ENCODE peak calls at places on chromosomes 4 and X, in eight cellular contexts. One of them, this sample, is unnamed.

GRCh38 chr4:13701937-13702446 is 74.5 kb upstream of the BOD1L1 start:
- DNase-seq in stimulated activated naive CD4-positive, alpha-beta T cell treated with Interleukin-2 at 50 U/mL for 16 hours: no peak
- DNase-seq in Calu3: peak
- DNase-seq in T-helper 17 cell: no peak
- DNase-seq in CD4-positive, alpha-beta T cell: no peak
- DNase-seq in ecto neural progenitor cell: no peak
- DNase-seq in activated CD4-positive, alpha-beta T cell treated with anti-CD3 and anti-CD28 coated beads, Interleukin-2, amount 10 ng/mL, durations not matched to agents 7 days and 5 days: no peak
- DNase-seq in amniotic epithelial cell: peak
- DNase-seq in this sample: no peak

GRCh38 chr4:19005211-19005610 is 983.7 kb upstream of the LCORL start:
- DNase-seq in Calu3: no peak
- DNase-seq in amniotic epithelial cell: peak
- DNase-seq in activated CD4-positive, alpha-beta T cell treated with anti-CD3 and anti-CD28 coated beads, Interleukin-2, amount 10 ng/mL, durations not matched to agents 7 days and 5 days: no peak
- DNase-seq in ecto neural progenitor cell: no peak
- DNase-seq in CD4-positive, alpha-beta T cell: no peak
- DNase-seq in T-helper 17 cell: no peak
- DNase-seq in stimulated activated naive CD4-positive, alpha-beta T cell treated with Interleukin-2 at 50 U/mL for 16 hours: no peak
- DNase-seq in this sample: no peak

GRCh38 chrX:141669689-141670088 is 28.9 kb downstream of the SPANXD start:
- DNase-seq in CD4-positive, alpha-beta T cell: no peak
- DNase-seq in amniotic epithelial cell: no peak
- DNase-seq in activated CD4-positive, alpha-beta T cell treated with anti-CD3 and anti-CD28 coated beads, Interleukin-2, amount 10 ng/mL, durations not matched to agents 7 days and 5 days: no peak
- DNase-seq in ecto neural progenitor cell: no peak
- DNase-seq in Calu3: no peak
- DNase-seq in stimulated activated naive CD4-positive, alpha-beta T cell treated with Interleukin-2 at 50 U/mL for 16 hours: no peak
- DNase-seq in T-helper 17 cell: no peak
- DNase-seq in this sample: no peak

GRCh38 chr4:76830612-76831474 is 67.1 kb downstream of the SOWAHB start:
- DNase-seq in Calu3: peak
- DNase-seq in activated CD4-positive, alpha-beta T cell treated with anti-CD3 and anti-CD28 coated beads, Interleukin-2, amount 10 ng/mL, durations not matched to agents 7 days and 5 days: no peak
- DNase-seq in CD4-positive, alpha-beta T cell: no peak
- DNase-seq in ecto neural progenitor cell: no peak
- DNase-seq in T-helper 17 cell: no peak
- DNase-seq in stimulated activated naive CD4-positive, alpha-beta T cell treated with Interleukin-2 at 50 U/mL for 16 hours: no peak
- DNase-seq in amniotic epithelial cell: peak
- DNase-seq in this sample: no peak

GRCh38 chrX:9906919-9907318 is 60.2 kb upstream of the CLDN34 start:
- DNase-seq in stimulated activated naive CD4-positive, alpha-beta T cell treated with Interleukin-2 at 50 U/mL for 16 hours: no peak
- DNase-seq in amniotic epithelial cell: no peak
- DNase-seq in activated CD4-positive, alpha-beta T cell treated with anti-CD3 and anti-CD28 coated beads, Interleukin-2, amount 10 ng/mL, durations not matched to agents 7 days and 5 days: no peak
- DNase-seq in T-helper 17 cell: no peak
- DNase-seq in ecto neural progenitor cell: no peak
- DNase-seq in Calu3: peak
- DNase-seq in CD4-positive, alpha-beta T cell: no peak
- DNase-seq in this sample: no peak

GRCh38 chr4:118033148-118034060 is 882 bp upstream of the NDST3 start:
- DNase-seq in ecto neural progenitor cell: peak
- DNase-seq in T-helper 17 cell: no peak
- DNase-seq in activated CD4-positive, alpha-beta T cell treated with anti-CD3 and anti-CD28 coated beads, Interleukin-2, amount 10 ng/mL, durations not matched to agents 7 days and 5 days: no peak
- DNase-seq in Calu3: peak
- DNase-seq in amniotic epithelial cell: peak
- DNase-seq in stimulated activated naive CD4-positive, alpha-beta T cell treated with Interleukin-2 at 50 U/mL for 16 hours: no peak
- DNase-seq in CD4-positive, alpha-beta T cell: no peak
- DNase-seq in this sample: no peak

GRCh38 chr4:92163348-92163747 is 140.4 kb upstream of the GRID2 start:
- DNase-seq in T-helper 17 cell: no peak
- DNase-seq in amniotic epithelial cell: peak
- DNase-seq in ecto neural progenitor cell: no peak
- DNase-seq in stimulated activated naive CD4-positive, alpha-beta T cell treated with Interleukin-2 at 50 U/mL for 16 hours: no peak
- DNase-seq in Calu3: no peak
- DNase-seq in CD4-positive, alpha-beta T cell: no peak
- DNase-seq in activated CD4-positive, alpha-beta T cell treated with anti-CD3 and anti-CD28 coated beads, Interleukin-2, amount 10 ng/mL, durations not matched to agents 7 days and 5 days: no peak
- DNase-seq in this sample: no peak

GRCh38 chr4:22416403-22416802 is 99.5 kb downstream of the ADGRA3 start:
- DNase-seq in amniotic epithelial cell: no peak
- DNase-seq in Calu3: no peak
- DNase-seq in T-helper 17 cell: no peak
- DNase-seq in stimulated activated naive CD4-positive, alpha-beta T cell treated with Interleukin-2 at 50 U/mL for 16 hours: no peak
- DNase-seq in CD4-positive, alpha-beta T cell: no peak
- DNase-seq in ecto neural progenitor cell: no peak
- DNase-seq in activated CD4-positive, alpha-beta T cell treated with anti-CD3 and anti-CD28 coated beads, Interleukin-2, amount 10 ng/mL, durations not matched to agents 7 days and 5 days: no peak
- DNase-seq in this sample: no peak

GRCh38 chr4:7395635-7396034 is 39.1 kb downstream of the PSAPL1 start:
- DNase-seq in amniotic epithelial cell: no peak
- DNase-seq in Calu3: no peak
- DNase-seq in ecto neural progenitor cell: peak
- DNase-seq in CD4-positive, alpha-beta T cell: no peak
- DNase-seq in activated CD4-positive, alpha-beta T cell treated with anti-CD3 and anti-CD28 coated beads, Interleukin-2, amount 10 ng/mL, durations not matched to agents 7 days and 5 days: no peak
- DNase-seq in stimulated activated naive CD4-positive, alpha-beta T cell treated with Interleukin-2 at 50 U/mL for 16 hours: no peak
- DNase-seq in T-helper 17 cell: no peak
- DNase-seq in this sample: no peak

GRCh38 chr4:159101983-159102622 is 776 bp upstream of the RAPGEF2 start:
- DNase-seq in ecto neural progenitor cell: no peak
- DNase-seq in T-helper 17 cell: no peak
- DNase-seq in stimulated activated naive CD4-positive, alpha-beta T cell treated with Interleukin-2 at 50 U/mL for 16 hours: no peak
- DNase-seq in Calu3: no peak
- DNase-seq in amniotic epithelial cell: no peak
- DNase-seq in CD4-positive, alpha-beta T cell: no peak
- DNase-seq in activated CD4-positive, alpha-beta T cell treated with anti-CD3 and anti-CD28 coated beads, Interleukin-2, amount 10 ng/mL, durations not matched to agents 7 days and 5 days: no peak
- DNase-seq in this sample: no peak

GRCh38 chrX:109847257-109848187 is 114.5 kb upstream of the ACSL4 start:
- DNase-seq in T-helper 17 cell: no peak
- DNase-seq in stimulated activated naive CD4-positive, alpha-beta T cell treated with Interleukin-2 at 50 U/mL for 16 hours: no peak
- DNase-seq in ecto neural progenitor cell: no peak
- DNase-seq in CD4-positive, alpha-beta T cell: no peak
- DNase-seq in activated CD4-positive, alpha-beta T cell treated with anti-CD3 and anti-CD28 coated beads, Interleukin-2, amount 10 ng/mL, durations not matched to agents 7 days and 5 days: no peak
- DNase-seq in amniotic epithelial cell: peak
- DNase-seq in Calu3: no peak
- DNase-seq in this sample: no peak

GRCh38 chrX:152108527-152108926 is 29.9 kb downstream of the MAGEA10 start:
- DNase-seq in stimulated activated naive CD4-positive, alpha-beta T cell treated with Interleukin-2 at 50 U/mL for 16 hours: no peak
- DNase-seq in ecto neural progenitor cell: no peak
- DNase-seq in amniotic epithelial cell: no peak
- DNase-seq in T-helper 17 cell: no peak
- DNase-seq in Calu3: no peak
- DNase-seq in activated CD4-positive, alpha-beta T cell treated with anti-CD3 and anti-CD28 coated beads, Interleukin-2, amount 10 ng/mL, durations not matched to agents 7 days and 5 days: no peak
- DNase-seq in CD4-positive, alpha-beta T cell: no peak
- DNase-seq in this sample: no peak

GRCh38 chrX:122504026-122504425 is 680.1 kb upstream of the GRIA3 start:
- DNase-seq in ecto neural progenitor cell: no peak
- DNase-seq in Calu3: no peak
- DNase-seq in activated CD4-positive, alpha-beta T cell treated with anti-CD3 and anti-CD28 coated beads, Interleukin-2, amount 10 ng/mL, durations not matched to agents 7 days and 5 days: no peak
- DNase-seq in CD4-positive, alpha-beta T cell: no peak
- DNase-seq in stimulated activated naive CD4-positive, alpha-beta T cell treated with Interleukin-2 at 50 U/mL for 16 hours: no peak
- DNase-seq in T-helper 17 cell: no peak
- DNase-seq in amniotic epithelial cell: no peak
- DNase-seq in this sample: no peak

GRCh38 chr4:147943159-147943638 is 211.3 kb downstream of the ARHGAP10 start:
- DNase-seq in amniotic epithelial cell: no peak
- DNase-seq in stimulated activated naive CD4-positive, alpha-beta T cell treated with Interleukin-2 at 50 U/mL for 16 hours: no peak
- DNase-seq in T-helper 17 cell: no peak
- DNase-seq in Calu3: no peak
- DNase-seq in ecto neural progenitor cell: no peak
- DNase-seq in CD4-positive, alpha-beta T cell: no peak
- DNase-seq in activated CD4-positive, alpha-beta T cell treated with anti-CD3 and anti-CD28 coated beads, Interleukin-2, amount 10 ng/mL, durations not matched to agents 7 days and 5 days: no peak
- DNase-seq in this sample: no peak

GRCh38 chr4:70721747-70722146 is at the start of gene RUFY3:
- DNase-seq in CD4-positive, alpha-beta T cell: no peak
- DNase-seq in ecto neural progenitor cell: no peak
- DNase-seq in amniotic epithelial cell: peak
- DNase-seq in T-helper 17 cell: no peak
- DNase-seq in stimulated activated naive CD4-positive, alpha-beta T cell treated with Interleukin-2 at 50 U/mL for 16 hours: no peak
- DNase-seq in Calu3: no peak
- DNase-seq in activated CD4-positive, alpha-beta T cell treated with anti-CD3 and anti-CD28 coated beads, Interleukin-2, amount 10 ng/mL, durations not matched to agents 7 days and 5 days: no peak
- DNase-seq in this sample: no peak

GRCh38 chr4:80202190-80202711 is 4.9 kb downstream of the PRDM8 start:
- DNase-seq in amniotic epithelial cell: peak
- DNase-seq in Calu3: peak
- DNase-seq in stimulated activated naive CD4-positive, alpha-beta T cell treated with Interleukin-2 at 50 U/mL for 16 hours: peak
- DNase-seq in T-helper 17 cell: peak
- DNase-seq in CD4-positive, alpha-beta T cell: peak
- DNase-seq in activated CD4-positive, alpha-beta T cell treated with anti-CD3 and anti-CD28 coated beads, Interleukin-2, amount 10 ng/mL, durations not matched to agents 7 days and 5 days: peak
- DNase-seq in ecto neural progenitor cell: peak
- DNase-seq in this sample: peak